ENCODE peak calls at places on chromosomes 5 and 9, in five cellular contexts. One of them, this sample, is unnamed.
A peak's percentile ranks its signal among the peaks of the same experiment; 100 is the strongest.

GRCh38 chr9:70998962-70999361 is 122.5 kb downstream of the TRPM3 start:
- DNase-seq in RPMI8226: no peak
- DNase-seq in effector memory CD4-positive, alpha-beta T cell: no peak
- DNase-seq in hippocampal formation: no peak
- DNase-seq in breast epithelium: no peak
- DNase-seq in this sample: no peak

GRCh38 chr5:138382347-138382746 is 29.9 kb downstream of the KDM3B start:
- DNase-seq in hippocampal formation: no peak
- DNase-seq in breast epithelium: no peak
- DNase-seq in effector memory CD4-positive, alpha-beta T cell: no peak
- DNase-seq in RPMI8226: no peak
- DNase-seq in this sample: no peak

GRCh38 chr5:37603072-37603471 is 224.0 kb downstream of the WDR70 start:
- DNase-seq in hippocampal formation: no peak
- DNase-seq in effector memory CD4-positive, alpha-beta T cell: no peak
- DNase-seq in RPMI8226: no peak
- DNase-seq in breast epithelium: no peak
- DNase-seq in this sample: no peak

GRCh38 chr9:94950733-94951590 is 224.5 kb downstream of the AOPEP start:
- DNase-seq in hippocampal formation: no peak
- DNase-seq in breast epithelium: no peak
- DNase-seq in RPMI8226: no peak
- DNase-seq in effector memory CD4-positive, alpha-beta T cell: no peak
- DNase-seq in this sample: no peak

GRCh38 chr5:68088302-68088701 is 127.3 kb upstream of the PIK3R1 start:
- DNase-seq in effector memory CD4-positive, alpha-beta T cell: no peak
- DNase-seq in hippocampal formation: no peak
- DNase-seq in breast epithelium: no peak
- DNase-seq in RPMI8226: no peak
- DNase-seq in this sample: peak; percentile 80

GRCh38 chr5:144103611-144104010 is 66.8 kb downstream of the YIPF5 start:
- DNase-seq in breast epithelium: no peak
- DNase-seq in hippocampal formation: no peak
- DNase-seq in RPMI8226: no peak
- DNase-seq in effector memory CD4-positive, alpha-beta T cell: no peak
- DNase-seq in this sample: no peak

GRCh38 chr5:2010940-2011339 is 128.2 kb upstream of the IRX4 start:
- DNase-seq in breast epithelium: no peak
- DNase-seq in effector memory CD4-positive, alpha-beta T cell: no peak
- DNase-seq in RPMI8226: no peak
- DNase-seq in hippocampal formation: no peak
- DNase-seq in this sample: no peak

GRCh38 chr5:166768536-166768935 is 1522.9 kb upstream of the WWC1 start:
- DNase-seq in hippocampal formation: no peak
- DNase-seq in effector memory CD4-positive, alpha-beta T cell: no peak
- DNase-seq in breast epithelium: no peak
- DNase-seq in RPMI8226: no peak
- DNase-seq in this sample: no peak

GRCh38 chr5:159459132-159459627 is 128.9 kb upstream of the IL12B start:
- DNase-seq in breast epithelium: no peak
- DNase-seq in RPMI8226: no peak
- DNase-seq in effector memory CD4-positive, alpha-beta T cell: no peak
- DNase-seq in hippocampal formation: no peak
- DNase-seq in this sample: no peak

GRCh38 chr9:131030978-131031641 is 22.1 kb downstream of the LAMC3 start:
- DNase-seq in hippocampal formation: no peak
- DNase-seq in breast epithelium: no peak
- DNase-seq in RPMI8226: no peak
- DNase-seq in effector memory CD4-positive, alpha-beta T cell: no peak
- DNase-seq in this sample: no peak

GRCh38 chr5:174533127-174533453 is 191.3 kb upstream of the MSX2 start:
- DNase-seq in breast epithelium: no peak
- DNase-seq in hippocampal formation: no peak
- DNase-seq in effector memory CD4-positive, alpha-beta T cell: no peak
- DNase-seq in RPMI8226: no peak
- DNase-seq in this sample: no peak

GRCh38 chr5:25339541-25339940 is 694.8 kb upstream of the CDH10 start:
- DNase-seq in RPMI8226: no peak
- DNase-seq in breast epithelium: no peak
- DNase-seq in effector memory CD4-positive, alpha-beta T cell: no peak
- DNase-seq in hippocampal formation: no peak
- DNase-seq in this sample: no peak

GRCh38 chr9:128482186-128482585 is 22.3 kb upstream of the GLE1 start:
- DNase-seq in breast epithelium: no peak
- DNase-seq in hippocampal formation: no peak
- DNase-seq in effector memory CD4-positive, alpha-beta T cell: no peak
- DNase-seq in RPMI8226: no peak
- DNase-seq in this sample: no peak

GRCh38 chr5:157025093-157025698 is 33.7 kb downstream of the HAVCR1 start:
- DNase-seq in effector memory CD4-positive, alpha-beta T cell: peak; percentile 1
- DNase-seq in hippocampal formation: no peak
- DNase-seq in RPMI8226: no peak
- DNase-seq in breast epithelium: no peak
- DNase-seq in this sample: no peak

GRCh38 chr5:181167814-181168488 is 20.6 kb downstream of the OR2V2 start:
- DNase-seq in breast epithelium: no peak
- DNase-seq in RPMI8226: no peak
- DNase-seq in effector memory CD4-positive, alpha-beta T cell: no peak
- DNase-seq in hippocampal formation: no peak
- DNase-seq in this sample: no peak

GRCh38 chr9:5231212-5231611 is at the start of gene INSL4:
- DNase-seq in breast epithelium: no peak
- DNase-seq in effector memory CD4-positive, alpha-beta T cell: no peak
- DNase-seq in RPMI8226: no peak
- DNase-seq in hippocampal formation: no peak
- DNase-seq in this sample: no peak

GRCh38 chr9:128807827-128808226 is 10.5 kb upstream of the ENDOG start:
- DNase-seq in RPMI8226: no peak
- DNase-seq in breast epithelium: no peak
- DNase-seq in hippocampal formation: no peak
- DNase-seq in effector memory CD4-positive, alpha-beta T cell: no peak
- DNase-seq in this sample: no peak

GRCh38 chr5:110738812-110739651 is at the start of gene SLC25A46:
- DNase-seq in hippocampal formation: peak; percentile 81
- DNase-seq in RPMI8226: peak; percentile 95
- DNase-seq in breast epithelium: peak; percentile 77
- DNase-seq in effector memory CD4-positive, alpha-beta T cell: peak; percentile 85
- DNase-seq in this sample: peak; percentile 79

GRCh38 chr9:128162215-128163026 is 2.4 kb downstream of the BBLN start:
- DNase-seq in effector memory CD4-positive, alpha-beta T cell: no peak
- DNase-seq in RPMI8226: no peak
- DNase-seq in hippocampal formation: no peak
- DNase-seq in breast epithelium: no peak
- DNase-seq in this sample: peak; percentile 22

GRCh38 chr5:10034008-10034407 is 215.7 kb downstream of the ATPSCKMT start:
- DNase-seq in hippocampal formation: no peak
- DNase-seq in breast epithelium: no peak
- DNase-seq in effector memory CD4-positive, alpha-beta T cell: no peak
- DNase-seq in RPMI8226: no peak
- DNase-seq in this sample: no peak

GRCh38 chr9:79254900-79255651 is 316.7 kb upstream of the TLE4 start:
- DNase-seq in effector memory CD4-positive, alpha-beta T cell: no peak
- DNase-seq in breast epithelium: no peak
- DNase-seq in hippocampal formation: no peak
- DNase-seq in RPMI8226: no peak
- DNase-seq in this sample: no peak

GRCh38 chr9:136840877-136841645 is 1.2 kb upstream of the AJM1 start:
- DNase-seq in breast epithelium: no peak
- DNase-seq in hippocampal formation: peak; percentile 76
- DNase-seq in RPMI8226: peak; percentile 93
- DNase-seq in effector memory CD4-positive, alpha-beta T cell: no peak
- DNase-seq in this sample: peak; percentile 33

GRCh38 chr5:100496296-100496695 is 38.9 kb upstream of the FAM174A start:
- DNase-seq in RPMI8226: no peak
- DNase-seq in breast epithelium: no peak
- DNase-seq in hippocampal formation: no peak
- DNase-seq in effector memory CD4-positive, alpha-beta T cell: no peak
- DNase-seq in this sample: no peak

GRCh38 chr5:13987843-13988464 is 43.5 kb upstream of the DNAH5 start:
- DNase-seq in effector memory CD4-positive, alpha-beta T cell: no peak
- DNase-seq in breast epithelium: no peak
- DNase-seq in RPMI8226: peak; percentile 45
- DNase-seq in hippocampal formation: peak; percentile 17
- DNase-seq in this sample: peak; percentile 58

GRCh38 chr9:113479150-113479761 is 15.7 kb downstream of the RGS3 start:
- DNase-seq in effector memory CD4-positive, alpha-beta T cell: no peak
- DNase-seq in breast epithelium: no peak
- DNase-seq in RPMI8226: peak; percentile 19
- DNase-seq in hippocampal formation: no peak
- DNase-seq in this sample: no peak

GRCh38 chr9:132056717-132057429 is 22.8 kb downstream of the MED27 start:
- DNase-seq in RPMI8226: no peak
- DNase-seq in effector memory CD4-positive, alpha-beta T cell: no peak
- DNase-seq in hippocampal formation: no peak
- DNase-seq in breast epithelium: no peak
- DNase-seq in this sample: no peak

GRCh38 chr9:119050281-119050680 is 319.0 kb downstream of the BRINP1 start:
- DNase-seq in effector memory CD4-positive, alpha-beta T cell: no peak
- DNase-seq in hippocampal formation: no peak
- DNase-seq in breast epithelium: no peak
- DNase-seq in RPMI8226: no peak
- DNase-seq in this sample: no peak

GRCh38 chr5:43691275-43691674 is 88.3 kb downstream of the NNT start:
- DNase-seq in RPMI8226: no peak
- DNase-seq in effector memory CD4-positive, alpha-beta T cell: no peak
- DNase-seq in breast epithelium: no peak
- DNase-seq in hippocampal formation: no peak
- DNase-seq in this sample: no peak

GRCh38 chr5:129857124-129857523 is 47.1 kb upstream of the CHSY3 start:
- DNase-seq in effector memory CD4-positive, alpha-beta T cell: no peak
- DNase-seq in hippocampal formation: no peak
- DNase-seq in breast epithelium: no peak
- DNase-seq in RPMI8226: no peak
- DNase-seq in this sample: peak; percentile 49

GRCh38 chr5:36600847-36601527 is 5.4 kb upstream of the SLC1A3 start:
- DNase-seq in effector memory CD4-positive, alpha-beta T cell: no peak
- DNase-seq in hippocampal formation: no peak
- DNase-seq in breast epithelium: no peak
- DNase-seq in RPMI8226: no peak
- DNase-seq in this sample: no peak

GRCh38 chr9:19156026-19156474 is 28.8 kb upstream of the PLIN2 start:
- DNase-seq in effector memory CD4-positive, alpha-beta T cell: no peak
- DNase-seq in RPMI8226: no peak
- DNase-seq in breast epithelium: no peak
- DNase-seq in hippocampal formation: no peak
- DNase-seq in this sample: no peak

GRCh38 chr5:124377386-124377785 is 369.1 kb downstream of the ZNF608 start:
- DNase-seq in RPMI8226: no peak
- DNase-seq in breast epithelium: no peak
- DNase-seq in hippocampal formation: no peak
- DNase-seq in effector memory CD4-positive, alpha-beta T cell: no peak
- DNase-seq in this sample: no peak

GRCh38 chr9:65405253-65405652 is 120.2 kb upstream of the FOXD4L5 start:
- DNase-seq in hippocampal formation: no peak
- DNase-seq in effector memory CD4-positive, alpha-beta T cell: no peak
- DNase-seq in breast epithelium: no peak
- DNase-seq in RPMI8226: no peak
- DNase-seq in this sample: no peak